ENCODE peak calls at places on chromosomes 4 and X, in four cellular contexts. G, S, P and V are unnamed samples. For H3K4me1 and H3K9me3, the result is how much of the 10 kb centered on the place peaks cover.

GRCh38 chrX:31600823-31601222 is 529.0 kb upstream of the FTHL17 start:
- DNase-seq in S (no peak), G (no peak), P (no peak), V (no peak)

GRCh38 chr4:176601156-176601555 is 191.6 kb downstream of the VEGFC start:
- DNase-seq in G (no peak), P (peak), S (peak), V (no peak)

GRCh38 chr4:179051211-179051610 is 1609.0 kb upstream of the AGA start:
- DNase-seq in S (no peak), G (no peak), P (no peak), V (no peak)

GRCh38 chr4:107682306-107682705 is 37.7 kb downstream of the PAPSS1 start:
- DNase-seq in S (no peak), P (no peak), G (no peak), V (no peak)

GRCh38 chrX:39855748-39856129 is 242.0 kb downstream of the BCOR start:
- DNase-seq in P (peak), S (peak), G (no peak), V (peak)

GRCh38 chr4:71518283-71518989 is 179.6 kb downstream of the SLC4A4 start:
- DNase-seq in G (no peak), S (no peak), P (no peak), V (no peak)

GRCh38 chr4:147094228-147094627 is 148.6 kb upstream of the TTC29 start:
- DNase-seq in S (peak), P (no peak), G (no peak), V (no peak)

GRCh38 chr4:40918330-40918729 is 168.6 kb downstream of the NSUN7 start:
- DNase-seq in P (peak), S (peak), G (no peak), V (peak)

GRCh38 chr4:61202638-61203495 is 2.7 kb downstream of the ADGRL3 start:
- DNase-seq in S (no peak), G (peak), P (no peak), V (peak)

GRCh38 chrX:7586126-7586525 is 256.8 kb upstream of the VCX start:
- DNase-seq in P (peak), G (peak), S (no peak), V (peak)

GRCh38 chr4:184616633-184617471 is 32.4 kb downstream of the CASP3 start:
- DNase-seq in G (no peak), S (no peak), P (no peak), V (no peak)

GRCh38 chrX:53287493-53288138 is 6.2 kb upstream of the IQSEC2 start:
- DNase-seq in S (no peak), G (no peak), P (peak), V (peak)

GRCh38 chrX:39619182-39620009 is 478.4 kb downstream of the BCOR start:
- DNase-seq in G (no peak), P (no peak), S (peak), V (no peak)

GRCh38 chr4:184019667-184020665 is 114.9 kb downstream of the STOX2 start:
- DNase-seq in P (no peak), G (no peak), S (no peak), V (no peak)

GRCh38 chrX:44974462-44974861 is 101.5 kb downstream of the KDM6A start:
- DNase-seq in S (peak), G (no peak), P (peak), V (peak)

GRCh38 chr4:169397762-169398161 is 127.0 kb upstream of the SH3RF1 start:
- DNase-seq in G (no peak), P (peak), S (no peak), V (peak)

GRCh38 chr4:181138116-181138515 is 1105.1 kb upstream of the TENM3 start:
- DNase-seq in S (no peak), P (no peak), G (no peak), V (no peak)

GRCh38 chr4:78057135-78057599 is at the start of gene FRAS1:
- DNase-seq in S (peak), G (peak), P (peak), V (peak)

GRCh38 chr4:124121511-124121934 is 591.0 kb downstream of the ANKRD50 start:
- DNase-seq in S (peak), P (peak), G (no peak), V (peak)

GRCh38 chrX:110287605-110288004 is 30.3 kb downstream of the AMMECR1 start:
- DNase-seq in G (no peak), S (no peak), P (no peak), V (peak)

GRCh38 chr4:118282692-118283091 is 70.1 kb downstream of the PRSS12 start:
- DNase-seq in P (peak), S (no peak), G (no peak), V (peak)

GRCh38 chr4:187179086-187180070 is 455.7 kb upstream of the FAT1 start:
- DNase-seq in P (no peak), G (no peak), S (no peak), V (peak)

GRCh38 chr4:172842759-172843158 is 325.9 kb upstream of the GALNT7 start:
- DNase-seq in S (no peak), P (no peak), G (peak), V (no peak)

GRCh38 chrX:31435592-31435991 is 363.8 kb upstream of the FTHL17 start:
- DNase-seq in G (peak), P (peak), S (peak), V (no peak)

GRCh38 chr4:74628808-74629616 is 165.3 kb downstream of the BTC start:
- DNase-seq in S (no peak), P (peak), G (no peak), V (no peak)

GRCh38 chr4:22363071-22363470 is 152.8 kb downstream of the ADGRA3 start:
- DNase-seq in P (no peak), S (no peak), G (no peak), V (no peak)

GRCh38 chrX:140504371-140505324 is at the start of gene SOX3:
- DNase-seq in S (no peak), G (peak), P (peak), V (no peak)
- H3K4me3 ChIP-seq in S (peak), G (peak), P (peak), V (peak)

GRCh38 chr4:37370052-37370451 is 125.5 kb downstream of the NWD2 start:
- DNase-seq in S (no peak), G (no peak), P (no peak), V (no peak)

GRCh38 chr4:37365888-37366287 is 121.3 kb downstream of the NWD2 start:
- DNase-seq in S (no peak), G (no peak), P (no peak), V (no peak)
- H3K4me1 ChIP-seq in S (under half), G (under half), P (under half), V (under half)

GRCh38 chr4:24923550-24923949 is 10.7 kb upstream of the CCDC149 start:
- DNase-seq in G (no peak), P (no peak), S (no peak), V (no peak)
- H3K9me3 ChIP-seq in G (under half), P (under half), S (under half), V (under half)

DNA sequence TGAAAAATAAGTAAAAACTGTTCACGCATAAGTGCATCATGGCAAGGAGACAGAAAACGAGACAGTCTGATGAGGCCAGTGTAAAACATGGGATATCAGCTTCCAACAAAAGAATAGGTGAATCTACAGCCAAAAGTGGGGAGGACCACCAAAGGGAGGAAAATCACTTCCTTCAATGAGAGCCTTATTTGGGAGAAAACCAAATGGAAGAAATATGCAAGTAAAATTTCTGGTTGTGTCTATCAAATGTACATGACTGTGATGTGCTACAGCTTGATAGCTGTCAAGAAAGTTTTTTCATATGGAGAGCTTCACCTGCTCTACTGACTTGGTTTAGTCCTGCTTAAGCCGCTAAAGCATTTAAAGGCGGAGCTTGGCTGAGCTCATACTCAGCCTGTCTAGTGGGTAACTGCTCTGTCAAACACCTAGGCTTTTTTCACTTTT is 66.2 kb downstream of the MAGEA1 start:
- DNase-seq in S (peak), P (no peak), G (peak), V (no peak)
- H3K4me3 ChIP-seq in S (no peak), P (no peak), G (peak), V (no peak)

GRCh38 chrX:9663216-9663615 is 102.4 kb downstream of the GPR143 start:
- DNase-seq in S (no peak), P (no peak), G (no peak), V (no peak)
- H3K4me1 ChIP-seq in S (under half), P (under half), G (under half), V (under half)

GRCh38 chr4:149321438-149321837 is 494.2 kb downstream of the IQCM start:
- DNase-seq in G (no peak), P (no peak), S (no peak), V (no peak)
- H3K9me3 ChIP-seq in G (under half), P (under half), S (under half), V (under half)

GRCh38 chr4:830776-831482 is 5.0 kb upstream of the CPLX1 start:
- DNase-seq in S (no peak), P (no peak), G (no peak), V (no peak)

GRCh38 chr4:828641-829271 is 2.8 kb upstream of the CPLX1 start:
- DNase-seq in P (no peak), G (no peak), S (peak), V (no peak)

GRCh38 chr4:827209-828081 is 1.5 kb upstream of the CPLX1 start:
- DNase-seq in P (no peak), S (no peak), G (no peak), V (no peak)

GRCh38 chr4:829761-830655 is 4.1 kb upstream of the CPLX1 start:
- DNase-seq in S (no peak), G (no peak), P (no peak), V (no peak)

DNA sequence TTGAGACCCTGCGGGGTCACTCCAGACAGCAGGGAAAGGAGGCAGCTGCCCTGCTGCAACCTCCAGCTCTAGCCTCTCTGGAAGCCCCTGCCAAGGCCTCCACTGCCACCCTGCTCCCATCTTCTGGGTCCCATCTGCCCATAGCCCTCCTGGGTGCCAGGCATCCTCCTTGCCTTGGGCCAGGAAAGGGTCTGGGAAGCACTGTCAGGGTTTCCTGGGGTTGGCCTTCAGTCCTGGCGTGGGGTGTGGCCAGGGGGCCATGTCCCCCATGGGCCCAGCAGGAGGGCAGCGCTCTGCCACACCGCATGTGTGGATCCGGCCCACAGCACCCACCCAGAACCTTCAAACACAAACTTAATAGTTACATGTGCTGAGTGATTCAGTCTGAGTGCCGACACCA is 3.4 kb upstream of the CPLX1 start:
- DNase-seq in G (no peak), S (no peak), P (no peak), V (no peak)
- H3K4me3 ChIP-seq in G (no peak), S (no peak), P (no peak), V (no peak)